ENCODE peak calls at places on chromosomes 6 and 20, in seven cellular contexts. G, H, V, I, M, N and F are unnamed samples.

GRCh38 chr6:169326067-169326799 is 72.6 kb upstream of the THBS2 start:
- DNase-seq in N (no peak), G (no peak), M (no peak), I (no peak), H (no peak), V (peak; percentile 41), F (no peak)

GRCh38 chr6:106290032-106290431 is 35.5 kb downstream of the ATG5 start:
- DNase-seq in H (no peak), I (no peak), N (no peak), G (no peak), M (no peak), V (no peak), F (no peak)

GRCh38 chr6:128491643-128492206 is 28.7 kb downstream of the PTPRK start:
- DNase-seq in N (no peak), V (no peak), G (no peak), I (no peak), M (no peak), H (no peak), F (no peak)

GRCh38 chr6:64860203-64860602 is 846.8 kb downstream of the EYS start:
- DNase-seq in V (no peak), N (no peak), I (no peak), H (no peak), G (no peak), M (no peak), F (no peak)

GRCh38 chr6:125296461-125296860 is 5.3 kb downstream of the HDDC2 start:
- DNase-seq in M (no peak), G (no peak), N (no peak), H (no peak), I (no peak), V (no peak), F (no peak)

GRCh38 chr6:27414996-27415395 is 26.4 kb downstream of the ZNF391 start:
- DNase-seq in I (no peak), G (no peak), M (no peak), N (no peak), V (no peak), H (no peak), F (no peak)

GRCh38 chr20:42604998-42605970 is 584.4 kb downstream of the PTPRT start:
- DNase-seq in G (no peak), N (no peak), V (no peak), M (no peak), H (no peak), I (no peak), F (no peak)

GRCh38 chr6:106763361-106763760 is 134.0 kb downstream of the QRSL1 start:
- DNase-seq in H (no peak), V (no peak), I (no peak), G (no peak), M (no peak), N (no peak), F (no peak)

GRCh38 chr6:139135578-139136545 is 982 bp downstream of the HECA start:
- DNase-seq in H (peak; percentile 90), N (peak; percentile 43), G (peak; percentile 60), M (peak; percentile 58), I (peak; percentile 42), V (no peak), F (peak; percentile 87)

GRCh38 chr20:10519361-10520048 is 84.4 kb downstream of the SLX4IP start:
- DNase-seq in I (no peak), V (no peak), H (no peak), N (no peak), G (no peak), M (no peak), F (no peak)